ENCODE peak calls at places on chromosomes 1 and 21, in ten cellular contexts. F is AG10803, W is fibroblast of mammary gland, E is GM10248, O is heart right ventricle, Z is lower leg skin, I is spleen, R is endothelial cell of umbilical vein, J is tibial artery, L is RWPE1. X is an unnamed sample.

GRCh38 chr1:220666349-220666748 is 23.8 kb upstream of the C1orf115 start:
- DNase-seq in E (no peak), I (no peak), Z (no peak), L (no peak), F (no peak), O (no peak), R (no peak), W (no peak), J (no peak), X (no peak)

GRCh38 chr21:39452207-39452964 is 616 bp downstream of the SH3BGR start:
- DNase-seq in O (no peak), I (no peak), J (no peak), F (peak), E (no peak), L (no peak), W (peak), R (no peak), Z (no peak), X (no peak)

GRCh38 chr1:111723091-111723806 is 15.9 kb downstream of the INKA2 start:
- DNase-seq in F (no peak), I (no peak), W (no peak), L (no peak), J (no peak), O (no peak), E (no peak), R (no peak), Z (no peak), X (no peak)

GRCh38 chr1:212699104-212699838 is 369 bp downstream of the BATF3 start:
- DNase-seq in F (peak), R (peak), O (peak), J (peak), L (peak), W (peak), I (peak), Z (peak), E (peak), X (no peak)

GRCh38 chr1:91166106-91166712 is 144.4 kb upstream of the ZNF644 start:
- DNase-seq in L (peak), J (peak), Z (no peak), W (peak), R (peak), O (peak), I (no peak), E (peak), F (peak), X (no peak)

GRCh38 chr1:116900471-116901365 is 9.0 kb upstream of the PTGFRN start:
- DNase-seq in L (no peak), J (no peak), F (no peak), I (no peak), E (no peak), R (no peak), O (no peak), Z (peak), W (no peak), X (no peak)

GRCh38 chr1:150102986-150103385 is 35.4 kb downstream of the VPS45 start:
- DNase-seq in W (no peak), Z (no peak), O (no peak), F (no peak), E (no peak), J (no peak), I (no peak), R (peak), L (no peak), X (no peak)

GRCh38 chr1:223179280-223179679 is 36.2 kb upstream of the TLR5 start:
- DNase-seq in J (no peak), I (no peak), E (no peak), Z (no peak), F (no peak), O (no peak), W (no peak), R (no peak), L (no peak), X (no peak)

GRCh38 chr1:7044471-7044805 is 259.2 kb downstream of the CAMTA1 start:
- DNase-seq in Z (peak), E (no peak), W (no peak), I (no peak), R (no peak), O (no peak), J (no peak), L (no peak), F (no peak), X (no peak)

GRCh38 chr1:15311886-15312285 is 64.9 kb downstream of the FHAD1 start:
- DNase-seq in F (no peak), I (no peak), J (no peak), R (no peak), L (no peak), O (no peak), E (no peak), W (peak), Z (no peak), X (no peak)

GRCh38 chr1:199243423-199244061 is 604.7 kb downstream of the PTPRC start:
- DNase-seq in I (peak), W (peak), J (no peak), F (peak), Z (peak), L (peak), E (peak), R (peak), O (peak), X (peak)

GRCh38 chr1:59328353-59328752 is 31.5 kb downstream of the FGGY start:
- DNase-seq in W (no peak), I (no peak), O (no peak), J (no peak), F (no peak), E (no peak), L (no peak), R (no peak), Z (no peak), X (no peak)

GRCh38 chr1:52769346-52770033 is 43.2 kb downstream of the ZYG11B start:
- DNase-seq in J (no peak), L (no peak), Z (no peak), W (no peak), F (no peak), O (no peak), R (no peak), E (no peak), I (no peak), X (no peak)

GRCh38 chr1:150151291-150152181 is 1.8 kb downstream of the PLEKHO1 start:
- DNase-seq in F (peak), O (peak), I (peak), Z (peak), R (no peak), J (no peak), L (no peak), E (peak), W (peak), X (peak)

GRCh38 chr1:238099871-238100270 is 209.1 kb upstream of the ZP4 start:
- DNase-seq in F (no peak), R (no peak), W (no peak), J (no peak), I (no peak), O (no peak), L (no peak), Z (no peak), E (no peak), X (no peak)

GRCh38 chr1:220962031-220962751 is 82.9 kb downstream of the HLX start:
- DNase-seq in J (no peak), L (peak), Z (no peak), I (no peak), O (no peak), R (no peak), W (peak), F (peak), E (no peak), X (peak)

GRCh38 chr1:17632541-17633193 is 93.2 kb downstream of the ARHGEF10L start:
- DNase-seq in L (no peak), R (no peak), W (peak), O (no peak), F (peak), I (no peak), E (no peak), Z (no peak), J (no peak), X (no peak)

GRCh38 chr1:222454782-222455181 is 93.1 kb downstream of the HHIPL2 start:
- DNase-seq in E (no peak), R (no peak), Z (no peak), L (peak), J (no peak), W (peak), I (no peak), O (no peak), F (peak), X (no peak)

GRCh38 chr1:162275622-162276175 is 101.0 kb downstream of the SPATA46 start:
- DNase-seq in L (no peak), W (no peak), Z (no peak), F (no peak), O (no peak), J (no peak), E (no peak), I (no peak), R (no peak), X (no peak)

GRCh38 chr21:17461582-17461981 is 51.3 kb upstream of the CXADR start:
- DNase-seq in L (no peak), F (peak), J (peak), W (peak), Z (no peak), I (no peak), E (no peak), O (no peak), R (no peak), X (no peak)

GRCh38 chr1:35876988-35877387 is 6.0 kb upstream of the AGO1 start:
- DNase-seq in L (peak), R (peak), E (no peak), Z (no peak), J (no peak), I (no peak), F (no peak), O (no peak), W (peak), X (no peak)

GRCh38 chr1:103372866-103373265 is 152.6 kb upstream of the RNPC3 start:
- DNase-seq in L (no peak), F (peak), I (no peak), O (no peak), E (no peak), R (no peak), Z (no peak), J (no peak), W (no peak), X (no peak)

GRCh38 chr1:53275566-53275965 is 37.2 kb upstream of the MAGOH start:
- DNase-seq in Z (no peak), J (no peak), L (no peak), W (no peak), E (no peak), I (peak), F (no peak), R (no peak), O (no peak), X (no peak)

GRCh38 chr21:28745131-28746055 is 247.3 kb downstream of the LTN1 start:
- DNase-seq in J (peak), L (peak), I (peak), W (peak), E (peak), F (peak), O (peak), Z (peak), R (peak), X (peak)

GRCh38 chr1:236301080-236301957 is 19.6 kb upstream of the ERO1B start:
- DNase-seq in F (no peak), E (no peak), R (no peak), Z (peak), W (no peak), L (no peak), O (no peak), I (no peak), J (no peak), X (no peak)

GRCh38 chr1:223233410-223234163 is 90.5 kb upstream of the TLR5 start:
- DNase-seq in F (peak), Z (peak), W (peak), E (no peak), O (no peak), I (peak), J (no peak), R (peak), L (peak), X (no peak)

GRCh38 chr1:5858844-5859407 is 133.3 kb downstream of the NPHP4 start:
- DNase-seq in I (no peak), Z (no peak), L (no peak), J (no peak), F (no peak), R (no peak), O (no peak), W (no peak), E (no peak), X (no peak)

GRCh38 chr1:214569357-214570004 is 18.1 kb upstream of the PTPN14 start:
- DNase-seq in E (no peak), W (peak), F (peak), I (no peak), L (no peak), O (no peak), J (no peak), Z (no peak), R (peak), X (no peak)

GRCh38 chr1:225699336-225699735 is 46.4 kb upstream of the ENAH start:
- DNase-seq in L (no peak), R (peak), F (no peak), O (no peak), I (no peak), W (peak), J (no peak), E (no peak), Z (no peak), X (no peak)

GRCh38 chr1:99766378-99766800 is at the start of gene FRRS1:
- DNase-seq in W (peak), O (peak), L (peak), I (peak), F (peak), J (peak), E (peak), Z (peak), R (peak), X (peak)

GRCh38 chr1:43956234-43956633 is 9.5 kb downstream of the IPO13 start:
- DNase-seq in F (no peak), J (no peak), I (no peak), O (no peak), Z (no peak), L (no peak), W (no peak), E (no peak), R (no peak), X (no peak)

GRCh38 chr1:27542463-27543273 is 52.7 kb upstream of the WASF2 start:
- DNase-seq in W (peak), L (peak), J (peak), O (peak), I (no peak), R (peak), E (no peak), Z (no peak), F (no peak), X (no peak)

GRCh38 chr1:87956072-87956471 is 627.4 kb downstream of the LMO4 start:
- DNase-seq in L (peak), E (no peak), Z (no peak), I (no peak), R (peak), J (peak), W (peak), F (peak), O (no peak), X (no peak)

GRCh38 chr1:118788372-118788955 is 199.7 kb downstream of the TBX15 start:
- DNase-seq in Z (no peak), J (no peak), W (peak), I (no peak), F (peak), E (no peak), R (no peak), L (no peak), O (no peak), X (no peak)

GRCh38 chr1:212470059-212470458 is 37.3 kb downstream of the NENF start:
- DNase-seq in J (peak), W (peak), Z (peak), E (no peak), I (peak), O (peak), F (peak), L (peak), R (no peak), X (no peak)

GRCh38 chr1:94199398-94199797 is 38.0 kb downstream of the ARHGAP29 start:
- DNase-seq in O (no peak), E (no peak), J (no peak), L (no peak), F (no peak), Z (no peak), W (no peak), I (no peak), R (no peak), X (no peak)

GRCh38 chr21:45859041-45859761 is 122.4 kb upstream of the COL6A1 start:
- DNase-seq in W (no peak), F (no peak), J (no peak), Z (peak), E (no peak), R (no peak), L (no peak), O (no peak), I (peak), X (no peak)

GRCh38 chr1:100896481-100896982 is 642 bp downstream of the SLC30A7 start:
- DNase-seq in F (peak), W (peak), E (peak), O (no peak), I (no peak), L (peak), J (peak), R (peak), Z (no peak), X (peak)

GRCh38 chr1:20152599-20152930 is 13.4 kb downstream of the PLA2G2F start:
- DNase-seq in Z (no peak), W (no peak), R (no peak), E (no peak), J (no peak), O (no peak), F (no peak), I (no peak), L (no peak), X (no peak)
- TF ChIP-seq CTCF in Z (no peak), W (no peak), R (no peak), E (no peak), J (no peak), O (no peak), F (no peak), I (peak), L (peak), X (peak)

GRCh38 chr1:201080135-201080534 is 32.1 kb downstream of the CACNA1S start:
- DNase-seq in I (no peak), J (no peak), E (no peak), R (no peak), W (no peak), L (no peak), Z (no peak), O (no peak), F (no peak), X (no peak)
- TF ChIP-seq CTCF in I (no peak), J (no peak), E (no peak), R (no peak), W (no peak), L (no peak), Z (no peak), O (no peak), F (no peak), X (no peak)

GRCh38 chr1:154992721-154993571 is 440 bp upstream of the LENEP start:
- DNase-seq in O (no peak), F (no peak), W (peak), Z (no peak), I (peak), J (peak), E (no peak), R (no peak), L (no peak), X (no peak)
- TF ChIP-seq CTCF in O (no peak), F (no peak), W (peak), Z (no peak), I (no peak), J (no peak), E (no peak), R (no peak), L (no peak), X (no peak)

DNA sequence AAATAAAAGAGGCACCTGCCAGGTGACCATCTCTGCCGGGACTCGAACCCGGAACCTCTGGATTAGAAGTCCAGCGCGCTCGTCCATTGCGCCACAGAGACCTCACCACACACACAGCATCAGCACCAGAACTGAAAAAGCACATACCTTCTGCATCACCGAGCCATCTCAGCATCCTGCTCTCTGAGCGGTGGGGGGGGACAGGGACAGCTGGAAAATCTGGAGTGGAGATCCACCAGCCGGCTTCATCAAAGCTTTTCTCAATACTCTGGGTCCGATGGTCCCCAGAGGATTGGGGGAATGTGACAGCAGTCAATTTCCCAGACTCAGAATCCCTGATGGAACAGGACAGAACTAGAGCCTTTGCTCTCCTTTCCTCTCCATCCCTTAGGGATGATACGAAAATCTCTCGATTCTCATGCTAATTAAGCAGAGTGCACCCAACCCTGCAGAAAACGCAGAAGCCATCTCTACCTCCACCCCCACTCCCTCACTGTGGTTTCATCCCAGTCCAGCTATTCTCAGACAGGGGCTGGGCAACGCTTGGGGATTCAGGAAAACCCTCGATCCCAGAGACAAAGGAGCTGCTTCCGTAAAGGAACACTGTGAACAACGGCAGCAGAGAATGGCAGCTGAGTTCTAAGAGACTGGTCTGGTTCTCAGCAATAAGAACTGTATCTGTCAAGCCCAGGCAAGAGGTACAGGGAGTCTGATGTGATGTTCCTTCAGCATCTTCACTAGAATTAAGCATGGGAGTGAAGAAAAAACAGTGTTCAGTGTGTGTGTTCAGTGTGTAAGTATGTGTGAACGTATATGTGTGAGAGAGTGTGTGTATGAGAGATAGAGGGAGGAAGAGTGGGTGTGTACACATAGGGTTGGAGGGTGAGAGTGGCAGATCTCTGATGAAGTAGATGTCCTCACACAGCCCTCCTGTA is 29.6 kb upstream of the CADM3 start:
- DNase-seq in Z (no peak), F (peak), J (no peak), E (no peak), W (peak), I (no peak), L (peak), R (peak), O (no peak), X (no peak)
- TF ChIP-seq CTCF in Z (no peak), F (no peak), J (no peak), E (no peak), W (no peak), I (no peak), L (no peak), R (no peak), O (no peak), X (no peak)

X was measured in CD14-positive monocyte.